ENCODE peak calls at places on chromosomes 7 and 10, in six cellular contexts. I, E, J, F, X and V are unnamed samples.

GRCh38 chr7:143458263-143458662 is 15.0 kb downstream of the TAS2R60 start:
- DNase-seq in X (no peak), E (no peak), F (no peak), I (peak; percentile 94), J (no peak), V (no peak)

GRCh38 chr7:145644426-145645154 is 472.0 kb upstream of the CNTNAP2 start:
- DNase-seq in E (no peak), J (no peak), F (no peak), X (no peak), I (no peak), V (no peak)

GRCh38 chr7:151869457-151869856 is 7.5 kb downstream of the PRKAG2 start:
- DNase-seq in I (no peak), E (no peak), F (no peak), J (no peak), X (no peak), V (no peak)

GRCh38 chr10:110706690-110707098 is 62.6 kb downstream of the RBM20 start:
- DNase-seq in J (no peak), F (no peak), E (no peak), I (peak; percentile 91), X (peak; percentile 71), V (peak; percentile 30)

GRCh38 chr10:94524146-94524545 is 21.4 kb upstream of the HELLS start:
- DNase-seq in E (no peak), X (no peak), I (peak; percentile 23), J (no peak), F (no peak), V (no peak)

GRCh38 chr10:50279489-50279888 is 28.2 kb upstream of the ASAH2 start:
- DNase-seq in X (peak; percentile 51), F (no peak), E (no peak), I (no peak), J (no peak), V (peak; percentile 53)

GRCh38 chr7:86747698-86748097 is 104.0 kb downstream of the GRM3 start:
- DNase-seq in F (no peak), X (peak; percentile 4), I (no peak), E (no peak), J (no peak), V (peak; percentile 72)

GRCh38 chr10:86940677-86941076 is 16.7 kb downstream of the MMRN2 start:
- DNase-seq in X (no peak), F (no peak), I (no peak), J (no peak), E (no peak), V (no peak)

GRCh38 chr7:102284891-102285540 is 1.7 kb upstream of the SH2B2 start:
- DNase-seq in X (no peak), I (no peak), E (peak; percentile 60), J (no peak), F (no peak), V (no peak)

GRCh38 chr10:90319188-90319914 is 538.5 kb downstream of the HTR7 start:
- DNase-seq in I (peak; percentile 59), E (no peak), X (peak; percentile 58), F (no peak), J (no peak), V (peak; percentile 53)

GRCh38 chr7:140769852-140770251 is 73.3 kb downstream of the NDUFB2 start:
- DNase-seq in J (no peak), E (no peak), I (no peak), F (no peak), X (no peak), V (no peak)

GRCh38 chr10:105707603-105708002 is 1066.5 kb downstream of the SORCS3 start:
- DNase-seq in I (no peak), F (no peak), J (no peak), X (no peak), E (no peak), V (no peak)

GRCh38 chr10:73629165-73629564 is 12.1 kb downstream of the MYOZ1 start:
- DNase-seq in X (no peak), F (no peak), J (no peak), I (no peak), E (no peak), V (no peak)

GRCh38 chr10:110751845-110752244 is 107.7 kb downstream of the RBM20 start:
- DNase-seq in E (no peak), F (no peak), J (no peak), I (no peak), X (no peak), V (no peak)

GRCh38 chr7:120395526-120396019 is 122.6 kb downstream of the KCND2 start:
- DNase-seq in J (no peak), I (no peak), X (no peak), F (no peak), E (no peak), V (no peak)

GRCh38 chr10:122310311-122311050 is 39.4 kb downstream of the BTBD16 start:
- DNase-seq in E (no peak), F (no peak), X (peak; percentile 17), J (no peak), I (no peak), V (no peak)

GRCh38 chr7:70042533-70042932 is 444.3 kb downstream of the AUTS2 start:
- DNase-seq in F (no peak), E (no peak), X (no peak), J (no peak), I (peak; percentile 59), V (no peak)

GRCh38 chr10:132186488-132187413 is at the start of gene DPYSL4:
- DNase-seq in I (peak; percentile 53), E (no peak), F (no peak), J (no peak), X (peak; percentile 48), V (peak; percentile 62)

GRCh38 chr10:79056736-79057391 is 11.9 kb upstream of the ZMIZ1 start:
- DNase-seq in I (no peak), J (no peak), F (no peak), X (peak; percentile 64), E (no peak), V (peak; percentile 48)

GRCh38 chr10:72337039-72337629 is 17.6 kb downstream of the DNAJB12 start:
- DNase-seq in I (peak; percentile 81), E (peak; percentile 88), F (peak; percentile 81), J (peak; percentile 79), X (peak; percentile 76), V (peak; percentile 84)

GRCh38 chr7:4724648-4725013 is 42.5 kb downstream of the FOXK1 start:
- DNase-seq in J (no peak), F (no peak), I (peak; percentile 50), E (no peak), X (no peak), V (no peak)

GRCh38 chr10:6089334-6090219 is 743 bp downstream of the RBM17 start:
- DNase-seq in X (peak; percentile 60), E (no peak), I (peak; percentile 64), J (no peak), F (no peak), V (peak; percentile 76)

GRCh38 chr7:139745330-139746143 is 32.3 kb downstream of the HIPK2 start:
- DNase-seq in J (no peak), E (peak; percentile 46), X (no peak), I (peak; percentile 48), F (no peak), V (peak; percentile 34)

GRCh38 chr7:50783304-50783703 is 608 bp upstream of the GRB10 start:
- DNase-seq in I (no peak), F (no peak), X (no peak), E (no peak), J (no peak), V (no peak)

GRCh38 chr7:50785346-50785745 is 2.6 kb upstream of the GRB10 start:
- DNase-seq in E (no peak), I (no peak), F (no peak), X (no peak), J (no peak), V (no peak)

GRCh38 chr7:50782376-50783208 is at the start of gene GRB10:
- DNase-seq in E (peak; percentile 37), J (no peak), X (peak; percentile 92), I (peak; percentile 76), F (no peak), V (peak; percentile 84)

GRCh38 chr7:50781894-50782293 is 802 bp downstream of the GRB10 start:
- DNase-seq in F (no peak), I (no peak), J (no peak), X (no peak), E (no peak), V (no peak)

GRCh38 chr7:50783801-50784507 is 1.3 kb upstream of the GRB10 start:
- DNase-seq in X (no peak), E (no peak), J (no peak), I (no peak), F (no peak), V (no peak)
- H3K4me3 ChIP-seq in X (peak overlapping the region; percentile 88), E (no peak overlapping the region), J (no peak overlapping the region), I (no peak overlapping the region), F (no peak overlapping the region), V (no peak overlapping the region)

GRCh38 chr10:48467669-48468068 is 137.2 kb downstream of the ARHGAP22 start:
- DNase-seq in J (no peak), X (no peak), I (no peak), F (no peak), E (no peak), V (peak; percentile 17)
- H3K4me1 ChIP-seq in J (no peaks in the 10 kb centered on the region), X (peaks cover 7% of the 10 kb centered on the region), I (peaks cover 9% of the 10 kb centered on the region), F (no peaks in the 10 kb centered on the region), E (peaks cover 18% of the 10 kb centered on the region), V (peaks cover 25% of the 10 kb centered on the region)

GRCh38 chr7:131225619-131226101 is 102.0 kb upstream of the MKLN1 start:
- DNase-seq in X (no peak), F (peak; percentile 44), J (peak; percentile 14), I (peak; percentile 41), E (peak; percentile 53), V (no peak)
- H3K27ac ChIP-seq in X (no peak overlapping the region), F (peak overlapping the region; percentile 85), J (peak overlapping the region; percentile 1), I (no peak overlapping the region), E (peak overlapping the region; percentile 5), V (no peak overlapping the region)

GRCh38 chr7:25802473-25802872 is 349.5 kb upstream of the NFE2L3 start:
- DNase-seq in X (no peak), F (no peak), J (no peak), I (no peak), E (no peak), V (no peak)

GRCh38 chr7:25804154-25804553 is 347.8 kb upstream of the NFE2L3 start:
- DNase-seq in I (no peak), E (no peak), X (no peak), J (peak; percentile 24), F (no peak), V (no peak)

GRCh38 chr7:25802057-25802456 is 349.9 kb upstream of the NFE2L3 start:
- DNase-seq in I (no peak), F (no peak), E (no peak), X (no peak), J (no peak), V (no peak)

GRCh38 chr7:25805027-25805687 is 346.8 kb upstream of the NFE2L3 start:
- DNase-seq in I (peak; percentile 35), X (no peak), F (peak; percentile 27), J (peak; percentile 29), E (no peak), V (no peak)

DNA sequence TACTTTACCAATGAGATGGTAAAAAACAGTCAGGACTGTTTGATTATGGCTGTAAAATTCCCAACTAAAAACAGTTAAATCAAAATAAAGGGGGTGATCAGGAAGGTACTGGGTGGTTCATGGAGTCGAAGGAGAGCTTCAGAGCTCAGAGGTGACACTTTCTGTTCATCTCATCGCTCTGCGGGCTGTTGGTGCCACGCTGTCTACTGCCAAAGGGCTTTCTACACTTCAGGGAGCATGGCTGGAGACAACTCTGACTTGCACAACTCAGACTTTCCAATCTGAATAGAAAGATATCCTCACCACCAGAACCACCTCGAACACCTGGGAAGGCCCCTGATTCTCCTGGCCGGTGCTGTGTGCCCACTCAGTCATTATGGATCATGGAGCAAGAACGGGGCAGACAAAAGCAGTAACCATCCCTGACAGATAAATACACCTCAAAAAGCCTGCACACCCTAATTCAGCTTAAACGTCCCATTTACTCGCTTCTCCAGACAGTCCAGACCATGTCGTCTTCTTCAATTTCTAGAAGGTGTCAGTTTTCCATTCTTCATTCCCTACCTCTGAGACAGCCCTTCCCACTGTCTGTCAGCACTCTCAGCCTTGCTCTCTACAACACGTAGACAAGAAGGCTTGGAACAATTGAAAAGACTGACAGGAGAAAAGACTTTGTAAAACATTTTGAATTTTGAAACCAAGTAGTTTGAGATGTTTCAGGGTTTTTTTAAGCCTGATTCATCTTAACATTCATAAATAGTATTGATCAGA is 348.7 kb upstream of the NFE2L3 start:
- DNase-seq in I (no peak), E (no peak), J (no peak), F (no peak), X (no peak), V (no peak)
- H3K4me3 ChIP-seq in I (no peak overlapping the region), E (no peak overlapping the region), J (no peak overlapping the region), F (no peak overlapping the region), X (no peak overlapping the region), V (no peak overlapping the region)